ENCODE peak calls at places on chromosomes 3 and 15, in five cellular contexts. R is AG04450, Z is fibroblast of lung, K is right atrium auricular region, N is MM.1S. I is an unnamed sample. For H3K27me3, the result is how much of the 10 kb centered on the place peaks cover.

GRCh38 chr15:99435138-99435695 is 130.6 kb upstream of the MEF2A start:
- DNase-seq in K (peak), N (no peak), R (no peak), Z (no peak), I (no peak)

GRCh38 chr3:48739955-48740823 is 23.2 kb upstream of the IP6K2 start:
- DNase-seq in Z (peak), R (no peak), N (peak), K (peak), I (peak)

GRCh38 chr3:40309925-40310635 is 573 bp downstream of the EIF1B start:
- DNase-seq in R (no peak), K (peak), Z (peak), N (no peak), I (no peak)

GRCh38 chr3:191627064-191627463 is 166.1 kb downstream of the PYDC2 start:
- DNase-seq in N (no peak), R (no peak), Z (no peak), K (no peak), I (no peak)

GRCh38 chr15:55250392-55250791 is 39.2 kb downstream of the RAB27A start:
- DNase-seq in K (no peak), R (peak), Z (peak), N (no peak), I (no peak)

GRCh38 chr3:60600848-60601247 is 650.4 kb downstream of the FHIT start:
- DNase-seq in K (no peak), R (no peak), Z (no peak), N (no peak), I (no peak)

GRCh38 chr3:46934508-46935167 is 41.9 kb downstream of the CCDC12 start:
- DNase-seq in N (no peak), K (no peak), Z (peak), R (no peak), I (peak)

GRCh38 chr15:38961886-38962285 is 397.3 kb upstream of the RASGRP1 start:
- DNase-seq in Z (peak), R (no peak), N (no peak), K (no peak), I (no peak)

GRCh38 chr3:32922078-32922477 is 29.4 kb upstream of the CCR4 start:
- DNase-seq in N (no peak), R (no peak), K (no peak), Z (no peak), I (no peak)

GRCh38 chr3:164231718-164232117 is 846.6 kb downstream of the SI start:
- DNase-seq in Z (no peak), K (no peak), N (no peak), R (no peak), I (no peak)

GRCh38 chr15:63986185-63986680 is 60.1 kb downstream of the DAPK2 start:
- DNase-seq in N (no peak), K (no peak), Z (no peak), R (no peak), I (no peak)

GRCh38 chr15:44035781-44036699 is 159.0 kb downstream of the FRMD5 start:
- DNase-seq in Z (no peak), K (no peak), R (no peak), N (no peak), I (no peak)

GRCh38 chr3:14761121-14761672 is 57.6 kb upstream of the FGD5 start:
- DNase-seq in Z (no peak), R (no peak), K (no peak), N (no peak), I (no peak)

GRCh38 chr15:67266870-67267269 is 12.3 kb downstream of the IQCH start:
- DNase-seq in R (no peak), Z (no peak), K (no peak), N (no peak), I (no peak)

GRCh38 chr3:123449092-123449985 is 449 bp upstream of the ADCY5 start:
- DNase-seq in Z (peak), N (peak), K (no peak), R (no peak), I (peak)

GRCh38 chr3:118882353-118882947 is 152.2 kb downstream of the IGSF11 start:
- DNase-seq in R (peak), N (peak), Z (peak), K (peak), I (no peak)

GRCh38 chr3:32325957-32326356 is 65.7 kb upstream of the CMTM7 start:
- DNase-seq in Z (peak), K (no peak), N (no peak), R (no peak), I (no peak)

GRCh38 chr3:39907981-39908380 is 98.6 kb downstream of the MYRIP start:
- DNase-seq in K (peak), R (no peak), N (no peak), Z (peak), I (peak)

GRCh38 chr3:31028766-31029165 is 134.3 kb upstream of the GADL1 start:
- DNase-seq in K (no peak), R (no peak), N (no peak), Z (no peak), I (no peak)

GRCh38 chr15:64693134-64693533 is 82.3 kb downstream of the RBPMS2 start:
- DNase-seq in Z (peak), N (no peak), R (peak), K (peak), I (peak)

GRCh38 chr3:118641608-118642007 is 393.0 kb downstream of the IGSF11 start:
- DNase-seq in R (no peak), K (no peak), Z (no peak), N (no peak), I (no peak)

GRCh38 chr3:14623569-14624051 is 28.0 kb upstream of the CCDC174 start:
- DNase-seq in Z (no peak), K (no peak), N (no peak), R (no peak), I (no peak)

GRCh38 chr15:25825215-25825614 is 37.9 kb downstream of the ATP10A start:
- DNase-seq in K (no peak), R (no peak), Z (no peak), N (no peak), I (no peak)

GRCh38 chr3:41690766-41691563 is 270.9 kb downstream of the ULK4 start:
- DNase-seq in Z (peak), K (no peak), N (no peak), R (no peak), I (no peak)

GRCh38 chr3:57981483-57982087 is 26.6 kb upstream of the FLNB start:
- DNase-seq in N (no peak), K (no peak), Z (no peak), R (no peak), I (no peak)

GRCh38 chr3:117743962-117744361 is 1034.4 kb downstream of the TUSC7 start:
- DNase-seq in N (no peak), Z (no peak), K (no peak), R (no peak), I (no peak)

GRCh38 chr15:100254694-100255093 is 87.1 kb downstream of the ADAMTS17 start:
- DNase-seq in N (no peak), R (no peak), K (peak), Z (no peak), I (no peak)

GRCh38 chr15:64209680-64210334 is 47.0 kb upstream of the PPIB start:
- DNase-seq in N (peak), R (peak), Z (peak), K (no peak), I (no peak)

GRCh38 chr3:119098620-119099222 is 47.2 kb upstream of the TEX55 start:
- DNase-seq in Z (peak), R (peak), N (peak), K (no peak), I (peak)

DNA sequence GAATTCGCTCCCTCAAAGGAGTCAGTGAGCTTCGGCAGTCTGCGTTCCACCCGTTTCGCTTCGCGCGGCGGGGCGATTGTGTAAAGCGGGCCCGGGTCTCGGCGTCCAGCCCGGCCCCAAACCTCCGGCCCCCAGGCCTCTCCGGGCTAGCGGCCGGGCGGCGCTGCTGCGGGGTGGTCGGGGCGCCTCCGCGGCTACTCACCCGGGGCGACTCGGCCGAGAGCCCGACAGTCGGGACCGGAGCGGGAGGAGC is 412 bp downstream of the CHDH start:
- DNase-seq in K (no peak), Z (no peak), N (no peak), R (no peak), I (no peak)
- H3K4me3 ChIP-seq in K (peak), Z (peak), N (peak), R (peak), I (peak)

DNA sequence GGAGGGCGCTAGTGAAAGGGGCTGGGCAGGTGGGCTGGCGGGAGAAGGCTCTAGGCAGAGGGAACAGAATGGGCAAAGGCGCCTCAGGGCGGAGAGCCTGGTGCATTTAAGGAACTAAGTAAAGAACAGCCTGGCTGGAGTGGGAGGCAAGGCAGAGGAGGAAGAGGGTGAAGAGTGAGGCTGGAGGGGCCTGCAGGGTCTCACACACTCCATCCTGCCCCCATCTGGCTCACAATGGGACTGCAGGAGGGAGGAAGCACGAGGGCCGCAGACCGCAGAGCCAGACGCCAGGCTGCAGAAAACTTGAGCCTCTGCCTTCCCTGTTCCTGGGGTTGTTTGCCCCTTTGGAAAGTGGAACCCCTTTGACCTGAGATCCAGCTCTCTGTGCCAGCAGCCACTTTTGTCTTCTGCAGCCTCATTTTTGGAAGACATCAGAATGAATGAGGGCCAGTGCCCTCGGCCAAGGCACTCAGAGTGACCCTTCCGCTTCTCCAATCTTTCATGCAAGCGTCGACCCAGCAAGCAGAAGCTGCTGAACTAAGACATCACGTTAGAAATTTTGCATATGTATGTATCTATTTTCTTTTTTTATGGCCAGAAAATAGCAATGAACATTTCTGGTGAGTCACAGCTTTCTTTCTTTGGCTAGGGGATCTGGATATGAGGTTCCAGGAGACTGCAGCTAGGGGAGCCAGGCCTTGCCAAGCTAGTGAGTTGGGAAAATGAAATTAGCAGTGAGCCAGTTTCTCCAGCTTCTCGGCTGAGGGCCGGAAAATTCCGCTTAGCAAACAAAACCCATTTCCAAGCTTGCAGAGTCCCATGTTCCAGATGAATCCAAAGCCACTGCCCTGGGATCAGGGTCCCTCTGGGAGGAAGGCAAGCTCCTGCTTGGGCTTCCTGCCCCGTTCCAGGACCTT is 137.8 kb downstream of the SRGAP3 start:
- DNase-seq in Z (no peak), N (no peak), K (peak), R (no peak), I (peak)
- H3K27me3 ChIP-seq in Z (under half), N (under half), K (under half), R (under half), I (under half)

DNA sequence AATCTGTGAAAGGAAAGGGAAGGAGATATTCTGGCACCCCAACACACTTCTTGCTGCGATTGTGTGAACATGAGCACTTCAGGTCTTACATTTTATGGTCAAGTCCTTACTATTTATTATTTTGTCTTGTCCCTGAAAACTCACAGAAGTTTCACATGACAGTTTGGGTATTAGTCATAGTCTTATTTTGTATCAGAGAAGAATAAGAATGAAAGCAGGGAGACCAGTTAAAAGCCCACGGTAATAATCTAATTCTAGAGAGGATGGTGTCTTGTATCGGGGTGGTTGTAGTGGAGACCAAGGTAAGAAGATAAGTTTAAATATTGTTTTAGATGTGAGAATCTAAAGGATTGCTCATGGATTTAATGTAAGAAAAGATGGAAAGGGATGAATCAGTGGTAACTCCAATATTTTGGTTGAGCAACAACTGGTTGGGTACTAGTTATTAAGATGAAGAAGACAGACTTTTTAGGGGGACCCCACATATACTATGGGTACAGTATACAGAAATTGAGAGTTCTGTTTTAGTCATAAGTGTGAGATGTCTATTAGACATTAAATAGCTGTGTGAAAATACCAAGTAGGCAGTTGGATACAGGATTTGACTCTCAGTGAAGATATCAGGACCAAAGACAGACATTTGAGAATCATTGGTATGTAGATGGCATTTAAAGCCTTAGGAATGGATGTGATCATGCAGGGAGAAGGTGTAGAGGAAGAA is 227.6 kb downstream of the MFSD1 start:
- DNase-seq in Z (no peak), K (no peak), N (peak), R (no peak), I (no peak)
- H3K4me3 ChIP-seq in Z (no peak), K (no peak), N (peak), R (no peak), I (no peak)

GRCh38 chr3:44455318-44455717 is 22.2 kb downstream of the ZNF445 start:
- DNase-seq in K (no peak), R (no peak), N (no peak), Z (no peak), I (no peak)
- H3K27me3 ChIP-seq in K (under half), R (under half), N (under half), Z (under half), I (under half)

GRCh38 chr3:184489457-184489856 is 72.1 kb upstream of the EPHB3 start:
- DNase-seq in N (no peak), Z (no peak), R (no peak), K (no peak), I (no peak)

GRCh38 chr3:184491011-184491576 is 70.5 kb upstream of the EPHB3 start:
- DNase-seq in N (no peak), K (no peak), R (no peak), Z (no peak), I (no peak)

GRCh38 chr3:184496933-184497332 is 64.7 kb upstream of the EPHB3 start:
- DNase-seq in K (no peak), R (no peak), Z (no peak), N (no peak), I (no peak)

GRCh38 chr3:184488577-184488976 is 73.0 kb upstream of the EPHB3 start:
- DNase-seq in K (no peak), N (no peak), Z (no peak), R (no peak), I (no peak)

GRCh38 chr3:184491867-184492615 is 69.5 kb upstream of the EPHB3 start:
- DNase-seq in N (no peak), R (no peak), K (no peak), Z (no peak), I (no peak)
- H3K4me3 ChIP-seq in N (no peak), R (no peak), K (no peak), Z (no peak), I (no peak)

GRCh38 chr3:183218826-183219225 is 34.2 kb upstream of the B3GNT5 start:
- DNase-seq in R (no peak), N (no peak), Z (no peak), K (no peak), I (no peak)
- H3K27me3 ChIP-seq in R (under half), N (under half), Z (under half), K (under half), I (under half)